ENCODE peak calls at places on chromosomes 1 and 21, in ten cellular contexts. W is GM12892, G is transverse colon, R is stomach, P is heart left ventricle, S is adrenal gland, E is breast epithelium, H is K562, U is A549, F is tibial nerve. X is an unnamed sample.

GRCh38 chr1:114234408-114235119 is 80.9 kb upstream of the SYT6 start:
- DNase-seq in F (no peak), P (no peak), W (no peak), H (no peak), R (no peak), G (peak), S (no peak), U (no peak), E (no peak), X (no peak)

GRCh38 chr1:205700865-205701401 is 20.6 kb upstream of the SLC45A3 start:
- DNase-seq in S (no peak), U (no peak), R (no peak), G (no peak), W (no peak), P (peak), H (peak), E (no peak), F (no peak), X (no peak)

GRCh38 chr1:234853906-234854647 is 244.1 kb upstream of the IRF2BP2 start:
- DNase-seq in P (no peak), F (no peak), U (no peak), G (no peak), E (no peak), W (no peak), R (no peak), H (no peak), S (no peak), X (no peak)

GRCh38 chr1:242522304-242522945 is 2.1 kb downstream of the PLD5 start:
- DNase-seq in H (no peak), R (no peak), G (no peak), P (no peak), S (no peak), F (no peak), W (no peak), U (no peak), E (no peak), X (no peak)

GRCh38 chr1:243667133-243667532 is 182.9 kb downstream of the AKT3 start:
- DNase-seq in G (no peak), W (no peak), U (no peak), E (no peak), P (no peak), S (no peak), F (no peak), H (no peak), R (no peak), X (no peak)

GRCh38 chr1:189859385-189859977 is 618.2 kb downstream of the BRINP3 start:
- DNase-seq in S (no peak), F (no peak), G (peak), R (no peak), E (no peak), H (peak), P (no peak), W (no peak), U (peak), X (no peak)

GRCh38 chr1:109788695-109789521 is 25.2 kb upstream of the EPS8L3 start:
- DNase-seq in H (peak), F (no peak), S (peak), W (no peak), G (peak), R (peak), P (peak), E (no peak), U (peak), X (no peak)

GRCh38 chr1:26391450-26391849 is 18.9 kb upstream of the ZNF683 start:
- DNase-seq in U (peak), S (no peak), F (no peak), W (no peak), H (peak), P (no peak), G (no peak), E (no peak), R (no peak), X (peak)

GRCh38 chr1:149888999-149889289 is 10.4 kb upstream of the BOLA1 start:
- DNase-seq in H (no peak), U (no peak), R (peak), F (no peak), W (no peak), G (no peak), E (peak), S (peak), P (no peak), X (no peak)

GRCh38 chr1:35715568-35716002 is 3.1 kb downstream of the C1orf216 start:
- DNase-seq in R (peak), E (no peak), F (no peak), U (peak), P (peak), S (peak), W (peak), H (peak), G (peak), X (peak)

GRCh38 chr1:159925713-159926066 is 383 bp upstream of the TAGLN2 start:
- DNase-seq in R (no peak), U (no peak), E (peak), F (no peak), P (no peak), S (peak), G (no peak), W (no peak), H (peak), X (peak)

GRCh38 chr21:38277501-38278111 is 20.8 kb downstream of the KCNJ15 start:
- DNase-seq in H (peak), U (peak), R (no peak), E (no peak), F (no peak), G (no peak), P (no peak), W (no peak), S (peak), X (peak)

GRCh38 chr1:168319691-168320090 is 39.0 kb downstream of the TBX19 start:
- DNase-seq in R (no peak), U (no peak), S (no peak), F (no peak), E (no peak), H (no peak), W (no peak), P (no peak), G (no peak), X (no peak)

GRCh38 chr21:26756491-26757159 is 88.6 kb downstream of the ADAMTS1 start:
- DNase-seq in F (no peak), S (no peak), P (no peak), W (no peak), G (no peak), E (no peak), R (no peak), U (no peak), H (no peak), X (no peak)

GRCh38 chr1:151972533-151973270 is 21.0 kb downstream of the S100A10 start:
- DNase-seq in G (peak), P (no peak), U (peak), E (no peak), H (peak), R (peak), F (no peak), W (no peak), S (peak), X (no peak)

GRCh38 chr1:14810631-14811325 is 212.3 kb downstream of the KAZN start:
- DNase-seq in F (no peak), G (no peak), P (no peak), H (no peak), W (no peak), R (no peak), S (peak), U (no peak), E (no peak), X (no peak)

GRCh38 chr1:19648689-19649088 is 4.6 kb downstream of the NBL1 start:
- DNase-seq in F (no peak), U (no peak), S (no peak), R (no peak), P (no peak), H (peak), W (no peak), G (peak), E (peak), X (no peak)

GRCh38 chr1:8423702-8424538 is 106.0 kb downstream of the SLC45A1 start:
- DNase-seq in G (peak), E (no peak), S (peak), W (peak), U (peak), R (peak), F (no peak), P (peak), H (peak), X (peak)
- TF ChIP-seq POLR2A in G (no peak), E (no peak), S (peak), W (no peak), U (no peak), R (no peak), F (peak), P (no peak), H (no peak), X (peak)

DNA sequence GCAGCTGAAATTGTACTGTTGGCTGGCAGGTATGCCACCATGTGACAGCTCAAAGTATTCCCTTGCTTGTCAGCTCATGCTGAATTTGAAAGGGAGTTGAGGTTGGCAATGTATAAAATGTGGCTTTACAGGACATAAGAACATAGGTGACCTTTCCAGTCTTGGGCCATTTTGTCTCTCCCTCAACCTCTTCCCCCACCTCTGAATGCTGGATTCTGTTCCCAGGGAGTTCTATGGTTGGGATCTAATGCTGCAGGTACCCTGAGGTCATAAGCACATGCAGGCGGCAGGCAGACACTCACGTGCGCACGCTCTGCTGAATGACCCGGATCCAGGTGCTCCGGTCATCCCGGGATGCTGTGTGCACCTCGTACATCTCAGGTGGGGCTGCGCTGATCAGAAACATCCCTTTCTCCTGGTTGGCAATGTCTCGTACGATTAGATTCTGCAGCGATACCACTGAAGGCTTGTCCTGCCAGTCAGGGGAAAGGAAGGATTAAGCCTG is 16.0 kb downstream of the RXFP4 start:
- DNase-seq in E (no peak), S (no peak), G (no peak), W (no peak), R (no peak), F (no peak), P (no peak), H (no peak), U (no peak), X (no peak)
- TF ChIP-seq POLR2A in E (no peak), S (no peak), G (no peak), W (no peak), R (no peak), F (no peak), P (no peak), H (no peak), U (no peak), X (no peak)

GRCh38 chr1:46667782-46668760 is at the start of gene ATPAF1:
- DNase-seq in R (peak), H (peak), U (peak), E (peak), P (peak), G (peak), F (peak), S (peak), W (peak), X (peak)
- TF ChIP-seq POLR2A in R (no peak), H (no peak), U (peak), E (no peak), P (no peak), G (no peak), F (peak), S (peak), W (peak), X (peak)

GRCh38 chr1:31409946-31410858 is 2.8 kb upstream of the SERINC2 start:
- DNase-seq in F (no peak), P (no peak), S (peak), G (no peak), E (no peak), R (no peak), W (no peak), H (peak), U (no peak), X (no peak)
- TF ChIP-seq POLR2A in F (no peak), P (no peak), S (no peak), G (no peak), E (no peak), R (no peak), W (no peak), H (peak), U (no peak), X (no peak)

GRCh38 chr1:23568608-23569383 is 9.5 kb upstream of the ID3 start:
- DNase-seq in P (no peak), G (no peak), H (peak), S (no peak), R (no peak), E (no peak), U (no peak), W (no peak), F (no peak), X (no peak)
- TF ChIP-seq POLR2A in P (no peak), G (no peak), H (peak), S (no peak), R (no peak), E (no peak), U (no peak), W (no peak), F (no peak), X (no peak)

DNA sequence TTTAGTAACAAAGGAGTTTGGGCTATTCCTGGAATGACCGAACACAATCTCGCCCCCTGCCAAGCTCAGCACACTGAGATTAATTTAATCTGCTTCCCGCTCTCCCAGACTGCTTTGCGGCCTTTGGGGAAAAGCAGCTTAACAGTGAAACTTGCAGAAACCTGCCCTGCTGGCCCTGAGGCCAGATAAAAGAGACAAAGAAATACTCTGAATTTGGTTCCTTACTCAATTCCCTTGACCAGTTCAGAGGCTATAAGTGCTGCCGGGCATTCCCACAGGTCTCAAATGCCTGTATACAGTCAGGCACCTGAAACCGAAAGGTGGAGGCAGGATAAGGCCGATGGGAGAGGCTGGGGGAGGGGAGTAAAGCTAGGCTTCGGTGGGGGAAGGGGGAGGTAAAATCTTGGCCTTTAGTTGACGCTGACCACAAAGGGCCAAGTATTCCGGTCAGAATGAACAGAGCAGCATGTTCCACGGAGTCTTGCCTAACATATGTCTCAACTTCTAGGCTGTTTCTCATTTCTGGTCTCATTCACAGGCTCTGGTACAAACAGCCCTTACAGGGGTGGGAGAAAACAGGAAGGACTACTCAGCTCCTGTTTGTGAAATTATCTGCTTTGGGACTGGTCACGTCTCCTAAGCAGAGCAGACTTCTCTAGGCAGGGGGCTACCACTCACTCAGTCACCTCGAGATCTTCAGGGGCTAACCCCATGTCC is 17.8 kb upstream of the A3GALT2 start:
- DNase-seq in G (peak), F (peak), P (peak), S (peak), E (peak), R (peak), H (no peak), U (no peak), W (no peak), X (no peak)
- TF ChIP-seq POLR2A in G (peak), F (peak), P (no peak), S (peak), E (no peak), R (no peak), H (no peak), U (no peak), W (no peak), X (no peak)

GRCh38 chr1:39925727-39926342 is 24.1 kb upstream of the MYCL start:
- DNase-seq in W (no peak), R (no peak), E (no peak), H (no peak), P (no peak), G (no peak), U (no peak), F (no peak), S (no peak), X (no peak)

GRCh38 chr1:39927538-39927937 is 25.8 kb upstream of the MYCL start:
- DNase-seq in P (no peak), E (peak), S (no peak), R (no peak), F (no peak), G (no peak), U (no peak), W (no peak), H (no peak), X (no peak)

GRCh38 chr1:39926820-39927219 is 25.1 kb upstream of the MYCL start:
- DNase-seq in P (no peak), S (no peak), R (no peak), F (no peak), H (no peak), W (no peak), U (no peak), G (no peak), E (peak), X (no peak)

GRCh38 chr1:39928809-39929587 is 25.9 kb upstream of the MFSD2A start:
- DNase-seq in H (no peak), G (peak), S (no peak), P (no peak), E (no peak), W (no peak), F (no peak), R (no peak), U (no peak), X (no peak)

GRCh38 chr1:39926343-39926769 is 24.6 kb upstream of the MYCL start:
- DNase-seq in R (no peak), W (no peak), H (no peak), F (no peak), G (no peak), S (no peak), U (no peak), E (peak), P (peak), X (no peak)
- TF ChIP-seq POLR2A in R (no peak), W (no peak), H (no peak), F (no peak), G (no peak), S (no peak), U (no peak), E (no peak), P (no peak), X (no peak)

GRCh38 chr1:91499904-91500755 is 521 bp upstream of the CDC7 start:
- DNase-seq in R (no peak), H (peak), G (no peak), U (no peak), E (no peak), W (no peak), P (no peak), S (no peak), F (no peak), X (no peak)

GRCh38 chr1:91498035-91498434 is 2.6 kb upstream of the CDC7 start:
- DNase-seq in R (no peak), F (no peak), W (no peak), P (no peak), E (no peak), H (no peak), S (no peak), G (no peak), U (no peak), X (no peak)

GRCh38 chr1:91498498-91499245 is 2.0 kb upstream of the CDC7 start:
- DNase-seq in R (no peak), P (no peak), H (no peak), S (no peak), G (no peak), U (no peak), F (no peak), W (no peak), E (no peak), X (no peak)

GRCh38 chr1:91500756-91501526 is at the start of gene CDC7:
- DNase-seq in E (peak), P (peak), R (peak), H (peak), G (peak), U (peak), F (peak), W (peak), S (peak), X (peak)

GRCh38 chr1:91499346-91499745 is 1.3 kb upstream of the CDC7 start:
- DNase-seq in G (no peak), E (no peak), R (no peak), S (no peak), H (no peak), U (no peak), F (no peak), P (no peak), W (no peak), X (no peak)
- TF ChIP-seq POLR2A in G (no peak), E (no peak), R (no peak), S (no peak), H (no peak), U (no peak), F (no peak), P (no peak), W (no peak), X (no peak)

GRCh38 chr21:41438425-41439113 is 12.5 kb downstream of the MX1 start:
- DNase-seq in E (no peak), W (no peak), U (no peak), G (no peak), S (no peak), F (no peak), P (no peak), R (no peak), H (no peak), X (no peak)
- TF ChIP-seq POLR2A in E (no peak), W (peak), U (no peak), G (no peak), S (no peak), F (no peak), P (no peak), R (no peak), H (no peak), X (no peak)